ENCODE peak calls at places on chromosome 1, in five cellular contexts. K, C, S, R and J are unnamed samples.

GRCh38 chr1:182952677-182953444 is at the start of gene SHCBP1L:
- DNase-seq in K (no peak), C (no peak), S (no peak), R (no peak), J (no peak)

GRCh38 chr1:18950415-18951026 is 6.0 kb downstream of the IFFO2 start:
- DNase-seq in K (no peak), C (no peak), S (no peak), R (no peak), J (no peak)

GRCh38 chr1:207698822-207699483 is 52.9 kb upstream of the CD46 start:
- DNase-seq in K (peak; percentile 56), C (peak; percentile 38), S (peak; percentile 40), R (peak; percentile 12), J (no peak)

GRCh38 chr1:231162300-231162969 is 577 bp downstream of the TRIM67 start:
- DNase-seq in K (peak; percentile 26), C (no peak), S (no peak), R (peak; percentile 34), J (no peak)

GRCh38 chr1:25808481-25809244 is 8.7 kb downstream of the SELENON start:
- DNase-seq in K (no peak), C (no peak), S (no peak), R (no peak), J (no peak)

GRCh38 chr1:232610187-232610901 is 19.6 kb downstream of the SIPA1L2 start:
- DNase-seq in K (no peak), C (no peak), S (no peak), R (no peak), J (no peak)

GRCh38 chr1:2307206-2307605 is 79.1 kb downstream of the SKI start:
- DNase-seq in K (no peak), C (no peak), S (no peak), R (no peak), J (no peak)

GRCh38 chr1:201505505-201505893 is 1.4 kb downstream of the CSRP1 start:
- DNase-seq in K (peak; percentile 76), C (peak; percentile 70), S (peak; percentile 53), R (peak; percentile 85), J (no peak)

GRCh38 chr1:177983824-177984528 is 14.1 kb upstream of the SEC16B start:
- DNase-seq in K (peak; percentile 98), C (no peak), S (peak; percentile 58), R (peak; percentile 42), J (no peak)

GRCh38 chr1:206131037-206131436 is 13.8 kb upstream of the AVPR1B start:
- DNase-seq in K (no peak), C (no peak), S (no peak), R (no peak), J (no peak)

GRCh38 chr1:16716691-16717173 is 23.6 kb upstream of the RNU1-4 start:
- DNase-seq in K (no peak), C (no peak), S (no peak), R (no peak), J (no peak)